ENCODE peak calls at places on chromosomes 12 and 14, in five cellular contexts. K, A, W, H and E are unnamed samples. For H3K27me3, the result is how much of the 10 kb centered on the place peaks cover.

GRCh38 chr12:5922500-5922899 is 22.6 kb downstream of the ANO2 start:
- DNase-seq in A (no peak), H (no peak), W (no peak), K (no peak), E (no peak)

GRCh38 chr14:100671386-100671901 is 55.2 kb upstream of the DLK1 start:
- DNase-seq in W (no peak), K (no peak), A (no peak), H (no peak), E (no peak)

GRCh38 chr12:6086316-6086715 is 38.2 kb downstream of the VWF start:
- DNase-seq in W (no peak), A (no peak), K (no peak), H (no peak), E (no peak)

GRCh38 chr12:6824962-6825381 is 3.2 kb upstream of the P3H3 start:
- DNase-seq in K (no peak), W (no peak), A (no peak), H (no peak), E (no peak)

GRCh38 chr12:111418594-111418880 is 12.8 kb downstream of the SH2B3 start:
- DNase-seq in W (no peak), K (no peak), H (no peak), A (no peak), E (no peak)

GRCh38 chr12:13602217-13602616 is 379.2 kb downstream of the GRIN2B start:
- DNase-seq in H (no peak), W (no peak), A (no peak), K (no peak), E (no peak)

GRCh38 chr14:68191567-68192321 is 372.2 kb downstream of the RAD51B start:
- DNase-seq in H (no peak), W (no peak), A (no peak), K (no peak), E (no peak)

GRCh38 chr14:45364565-45364964 is 111.6 kb upstream of the MIS18BP1 start:
- DNase-seq in W (no peak), K (no peak), H (no peak), A (no peak), E (no peak)

GRCh38 chr12:19088576-19088975 is 41.0 kb upstream of the PLEKHA5 start:
- DNase-seq in W (no peak), A (no peak), K (no peak), H (no peak), E (no peak)

GRCh38 chr12:76241371-76241770 is 106.8 kb downstream of the BBS10 start:
- DNase-seq in H (no peak), W (no peak), A (no peak), K (no peak), E (no peak)

GRCh38 chr12:113361574-113362370 is 3.4 kb downstream of the PLBD2 start:
- DNase-seq in A (no peak), K (no peak), W (no peak), H (no peak), E (no peak)

GRCh38 chr12:93706824-93707223 is 29.6 kb downstream of the CRADD start:
- DNase-seq in W (no peak), A (no peak), K (no peak), H (no peak), E (no peak)

GRCh38 chr12:5210179-5210917 is 166.7 kb downstream of the KCNA5 start:
- DNase-seq in A (no peak), H (no peak), W (no peak), K (no peak), E (no peak)

GRCh38 chr12:49515266-49515665 is 23.6 kb upstream of the KCNH3 start:
- DNase-seq in A (no peak), W (no peak), K (no peak), H (no peak), E (no peak)

GRCh38 chr14:22002860-22003284 is 329.3 kb upstream of the OR4E1 start:
- DNase-seq in K (peak), A (no peak), W (no peak), H (peak), E (no peak)

GRCh38 chr12:24649634-24650033 is 299.3 kb downstream of the BCAT1 start:
- DNase-seq in A (no peak), H (no peak), W (no peak), K (no peak), E (no peak)

GRCh38 chr12:120959111-120959878 is 19.0 kb upstream of the HNF1A start:
- DNase-seq in A (no peak), K (no peak), H (no peak), W (no peak), E (no peak)

DNA sequence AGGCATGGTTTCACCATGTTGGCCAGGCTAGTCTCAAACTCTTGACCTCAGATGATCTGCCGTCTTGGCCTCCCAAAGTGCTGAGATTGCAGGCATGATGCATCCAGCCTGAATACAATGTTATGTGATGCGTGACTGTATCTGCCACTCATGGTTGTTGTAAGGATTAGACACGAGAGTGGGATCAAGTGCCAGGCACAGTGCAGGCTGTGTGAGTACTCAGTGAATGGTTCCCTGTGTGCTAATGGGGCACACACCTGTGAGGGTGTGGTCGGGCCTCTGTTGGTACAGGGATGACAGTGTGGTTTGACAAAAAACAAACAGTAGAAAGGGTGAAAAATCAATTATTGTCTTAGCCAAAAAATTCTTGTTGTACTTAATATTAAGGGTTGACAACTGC is 61.8 kb downstream of the TECPR2 start:
- DNase-seq in W (no peak), H (no peak), K (no peak), A (no peak), E (no peak)
- H3K4me3 ChIP-seq in W (no peak), H (no peak), K (no peak), A (no peak), E (no peak)

GRCh38 chr14:76407449-76408150 is 31.7 kb downstream of the ESRRB start:
- DNase-seq in W (no peak), K (no peak), H (no peak), A (no peak), E (no peak)
- H3K27me3 ChIP-seq in W (under half), K (under half), H (under half), A (under half), E (under half)

DNA sequence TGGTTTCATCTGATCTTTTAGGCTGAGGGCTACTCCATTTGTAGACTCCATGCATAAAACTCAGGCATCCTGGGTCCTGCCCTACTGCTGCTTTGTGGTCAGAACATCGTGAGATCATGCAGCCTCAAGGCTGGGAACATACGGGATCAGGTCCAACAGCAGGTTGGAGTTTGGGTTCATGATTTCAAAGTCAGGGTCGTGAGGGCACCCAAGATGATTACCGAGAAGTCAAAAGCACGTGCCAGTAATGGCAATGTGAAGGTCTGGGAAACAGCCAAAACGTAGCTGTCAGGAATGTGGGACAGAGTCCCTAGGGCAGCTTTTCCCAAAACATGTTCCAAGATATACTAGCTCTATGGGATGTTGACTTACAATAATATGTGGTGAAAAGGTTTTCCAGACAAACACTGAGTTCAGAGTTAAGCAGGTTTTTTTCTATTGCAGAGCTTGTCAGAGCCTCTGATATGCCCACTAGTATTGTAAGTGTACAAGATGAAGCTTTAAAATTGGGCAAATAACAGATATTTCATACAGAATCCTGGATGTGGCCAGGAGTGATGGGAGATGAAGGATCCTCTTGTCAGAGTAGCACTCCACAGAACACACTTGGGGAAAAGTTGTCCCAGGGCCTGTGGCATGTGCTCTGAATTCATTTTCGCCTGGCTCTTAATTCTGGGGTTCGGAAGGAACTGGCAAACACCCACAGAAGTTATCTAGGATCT is 130.2 kb upstream of the DNM1L start:
- DNase-seq in H (no peak), W (no peak), K (no peak), A (no peak), E (no peak)
- H3K27ac ChIP-seq in H (no peak), W (peak), K (no peak), A (no peak), E (peak)

DNA sequence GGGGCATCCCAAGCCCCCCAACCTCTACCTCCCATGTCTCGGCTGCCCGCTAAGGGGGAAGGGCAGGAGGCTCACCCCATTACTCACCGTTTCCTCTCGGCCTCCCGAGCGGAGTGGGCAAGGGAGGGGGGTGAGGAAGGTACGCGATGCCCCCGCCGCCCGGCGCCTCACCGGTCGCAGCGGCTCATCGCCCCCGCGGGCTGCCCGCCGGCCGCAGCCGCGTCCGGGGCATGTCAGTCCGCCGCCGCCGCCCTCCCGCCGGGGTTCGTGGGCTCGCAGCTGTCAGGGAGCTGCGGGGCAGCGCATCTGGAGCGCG is 501 bp downstream of the SLC8A3 start:
- DNase-seq in A (no peak), K (no peak), W (no peak), H (no peak), E (no peak)
- H3K4me3 ChIP-seq in A (peak), K (peak), W (peak), H (peak), E (peak)